ENCODE peak calls at places on chromosomes 13 and 19, in five cellular contexts. L is BJ; M is neural progenitor cell; C is fibroblast of lung; N is CD4-positive, CD25-positive, alpha-beta regulatory T cell. P is an unnamed sample.

GRCh38 chr13:55410398-55411330 is 1730.1 kb upstream of the PRR20A start:
- DNase-seq in L (no peak), M (no peak), C (no peak), N (no peak), P (no peak)

GRCh38 chr13:92656103-92656502 is 570.5 kb upstream of the GPC6 start:
- DNase-seq in L (no peak), M (no peak), C (no peak), N (no peak), P (no peak)

GRCh38 chr13:50421457-50422130 is 406.4 kb downstream of the KCNRG start:
- DNase-seq in L (no peak), M (no peak), C (peak; percentile 71), N (no peak), P (no peak)

GRCh38 chr19:8194528-8195275 is 14.5 kb upstream of the CERS4 start:
- DNase-seq in L (no peak), M (no peak), C (no peak), N (peak; percentile 63), P (no peak)

GRCh38 chr13:75725784-75726183 is 89.7 kb downstream of the LMO7 start:
- DNase-seq in L (no peak), M (no peak), C (no peak), N (no peak), P (no peak)

GRCh38 chr13:64778002-64778401 is 2452.1 kb downstream of the PCDH9 start:
- DNase-seq in L (no peak), M (no peak), C (no peak), N (no peak), P (no peak)

GRCh38 chr13:28355822-28356371 is 139.0 kb downstream of the FLT1 start:
- DNase-seq in L (no peak), M (no peak), C (peak; percentile 48), N (no peak), P (no peak)

GRCh38 chr13:30985637-30986205 is 53.3 kb downstream of the TEX26 start:
- DNase-seq in L (peak; percentile 53), M (no peak), C (peak; percentile 80), N (no peak), P (no peak)

GRCh38 chr13:106680796-106681482 is 113.0 kb upstream of the ARGLU1 start:
- DNase-seq in L (no peak), M (peak; percentile 94), C (no peak), N (no peak), P (no peak)

GRCh38 chr19:41541990-41542584 is 33.9 kb upstream of the CEACAM21 start:
- DNase-seq in L (no peak), M (peak; percentile 57), C (no peak), N (peak; percentile 74), P (no peak)

GRCh38 chr13:102555914-102556553 is 40.8 kb upstream of the TPP2 start:
- DNase-seq in L (no peak), M (peak; percentile 39), C (peak; percentile 21), N (peak; percentile 26), P (no peak)

GRCh38 chr13:84649853-84650252 is 767.6 kb upstream of the SLITRK1 start:
- DNase-seq in L (no peak), M (no peak), C (peak; percentile 44), N (no peak), P (no peak)

GRCh38 chr13:41457589-41458186 is 338 bp downstream of the RGCC start:
- DNase-seq in L (no peak), M (no peak), C (no peak), N (no peak), P (no peak)

GRCh38 chr19:8517551-8518442 is 3.8 kb upstream of the ZNF414 start:
- DNase-seq in L (no peak), M (no peak), C (no peak), N (peak; percentile 72), P (no peak)

GRCh38 chr19:38252935-38253691 is 3.1 kb downstream of the PPP1R14A start:
- DNase-seq in L (no peak), M (peak; percentile 43), C (no peak), N (no peak), P (peak; percentile 18)

GRCh38 chr19:47614559-47614958 is 5.6 kb downstream of the BICRA start:
- DNase-seq in L (no peak), M (no peak), C (no peak), N (no peak), P (no peak)

GRCh38 chr13:44109986-44110640 is 230.4 kb downstream of the LACC1 start:
- DNase-seq in L (no peak), M (no peak), C (no peak), N (no peak), P (no peak)

GRCh38 chr19:5138606-5139594 is 170.0 kb downstream of the KDM4B start:
- DNase-seq in L (peak; percentile 46), M (no peak), C (peak; percentile 92), N (peak; percentile 85), P (no peak)

GRCh38 chr13:83168575-83168974 is 713.7 kb downstream of the SLITRK1 start:
- DNase-seq in L (no peak), M (no peak), C (peak; percentile 20), N (no peak), P (no peak)

GRCh38 chr13:44274838-44275237 is 98.8 kb upstream of the SERP2 start:
- DNase-seq in L (no peak), M (no peak), C (no peak), N (no peak), P (no peak)

GRCh38 chr13:34587586-34587985 is 354.5 kb upstream of the NBEA start:
- DNase-seq in L (no peak), M (no peak), C (no peak), N (no peak), P (no peak)

GRCh38 chr13:92838786-92839185 is 387.8 kb upstream of the GPC6 start:
- DNase-seq in L (no peak), M (no peak), C (peak; percentile 98), N (no peak), P (no peak)

GRCh38 chr19:30807263-30807662 is 435.1 kb downstream of the ZNF536 start:
- DNase-seq in L (no peak), M (no peak), C (no peak), N (no peak), P (no peak)

GRCh38 chr13:49265822-49266221 is 18.1 kb downstream of the CDADC1 start:
- DNase-seq in L (peak; percentile 11), M (no peak), C (peak; percentile 79), N (no peak), P (no peak)

GRCh38 chr19:52217576-52217975 is 27.7 kb downstream of the PPP2R1A start:
- DNase-seq in L (no peak), M (no peak), C (no peak), N (no peak), P (peak; percentile 21)

GRCh38 chr19:52224211-52224610 is 34.4 kb downstream of the PPP2R1A start:
- DNase-seq in L (no peak), M (no peak), C (no peak), N (no peak), P (no peak)

GRCh38 chr19:52221831-52222375 is 32.1 kb downstream of the PPP2R1A start:
- DNase-seq in L (no peak), M (no peak), C (no peak), N (no peak), P (peak; percentile 24)

GRCh38 chr19:52219611-52220010 is 29.8 kb downstream of the PPP2R1A start:
- DNase-seq in L (no peak), M (no peak), C (no peak), N (no peak), P (peak; percentile 53)

DNA sequence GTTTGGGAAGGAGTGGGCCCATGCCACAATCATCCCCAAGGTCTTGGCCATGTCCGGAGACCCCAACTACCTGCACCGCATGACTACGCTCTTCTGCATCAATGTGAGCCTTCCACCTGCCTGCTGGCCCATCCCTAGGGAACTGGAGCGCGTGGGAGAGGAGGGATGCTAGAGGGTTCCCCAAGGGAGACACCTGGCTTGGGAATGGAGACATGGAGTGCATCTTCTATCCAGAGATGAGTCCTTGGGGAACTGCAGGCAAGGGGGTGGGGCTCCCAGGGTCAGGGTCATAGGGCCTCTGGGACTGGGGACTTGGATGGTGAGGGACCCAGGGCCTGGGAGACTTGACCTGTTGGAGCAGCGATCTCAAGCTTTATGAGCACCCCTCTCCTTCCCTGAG is 31.2 kb downstream of the PPP2R1A start:
- DNase-seq in L (no peak), M (no peak), C (no peak), N (no peak), P (peak; percentile 19)
- H3K36me3 ChIP-seq in L (peaks cover 53% of the 10 kb centered on the region), M (peaks cover 5% of the 10 kb centered on the region), C (peaks cover 46% of the 10 kb centered on the region), N (peaks cover 96% of the 10 kb centered on the region), P (peaks cover 96% of the 10 kb centered on the region)

GRCh38 chr13:51833980-51834379 is 11.0 kb downstream of the TMEM272 start:
- DNase-seq in L (no peak), M (no peak), C (no peak), N (no peak), P (no peak)

GRCh38 chr13:51832471-51833152 is 12.4 kb downstream of the TMEM272 start:
- DNase-seq in L (no peak), M (peak; percentile 48), C (peak; percentile 8), N (peak; percentile 77), P (no peak)

GRCh38 chr13:51834581-51835158 is 10.3 kb downstream of the TMEM272 start:
- DNase-seq in L (no peak), M (peak; percentile 18), C (no peak), N (no peak), P (no peak)

GRCh38 chr13:51829236-51829899 is 15.6 kb downstream of the TMEM272 start:
- DNase-seq in L (no peak), M (no peak), C (no peak), N (no peak), P (no peak)

GRCh38 chr13:51831519-51831918 is 13.5 kb downstream of the TMEM272 start:
- DNase-seq in L (no peak), M (no peak), C (no peak), N (no peak), P (no peak)
- H3K4me3 ChIP-seq in L (no peak overlapping the region), M (no peak overlapping the region), C (no peak overlapping the region), N (no peak overlapping the region), P (no peak overlapping the region)

GRCh38 chr19:1828279-1829238 is 16.5 kb upstream of the ATP8B3 start:
- DNase-seq in L (no peak), M (no peak), C (no peak), N (no peak), P (no peak)
- H3K36me3 ChIP-seq in L (peaks cover 11% of the 10 kb centered on the region), M (no peaks in the 10 kb centered on the region), C (peaks cover 8% of the 10 kb centered on the region), N (peaks cover 27% of the 10 kb centered on the region), P (peaks cover 28% of the 10 kb centered on the region)

DNA sequence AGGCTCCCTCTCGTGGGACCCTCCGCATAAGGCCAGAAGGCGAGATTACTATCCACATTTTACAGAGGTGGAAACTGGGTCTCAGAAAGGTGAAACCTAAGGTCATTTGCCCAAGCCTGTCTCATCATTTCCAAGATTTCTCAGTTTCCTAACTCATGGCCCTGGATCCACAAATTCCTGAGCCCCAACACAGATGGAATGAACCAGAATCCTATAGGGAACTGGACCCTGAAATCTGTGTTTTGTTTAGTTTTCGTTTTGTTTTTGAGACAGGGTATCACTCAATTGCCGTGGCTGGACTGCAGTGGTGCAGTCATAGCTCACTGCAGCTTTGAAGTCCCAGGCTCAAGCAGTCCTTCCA is 563 bp upstream of the GNG7 start:
- DNase-seq in L (no peak), M (no peak), C (no peak), N (no peak), P (no peak)
- H3K4me3 ChIP-seq in L (peak overlapping the region; percentile 12), M (no peak overlapping the region), C (no peak overlapping the region), N (peak overlapping the region; percentile 50), P (no peak overlapping the region)

P was measured in ascending aorta.